ENCODE peak calls at places on chromosomes 6 and 20, in five cellular contexts. P is dorsolateral prefrontal cortex, W is aorta, U is ascending aorta, E is colonic mucosa. N is an unnamed sample.

GRCh38 chr6:7585287-7585930 is 4.6 kb upstream of the SNRNP48 start:
- DNase-seq in P (no peak), W (no peak), U (no peak), E (no peak), N (no peak)

GRCh38 chr6:97644353-97644752 is 361.3 kb upstream of the MMS22L start:
- DNase-seq in P (no peak), W (no peak), U (no peak), E (no peak), N (no peak)

GRCh38 chr6:136706431-136706830 is 85.8 kb downstream of the MAP3K5 start:
- DNase-seq in P (no peak), W (no peak), U (no peak), E (no peak), N (no peak)

GRCh38 chr6:35047265-35048011 is 93.7 kb downstream of the TCP11 start:
- DNase-seq in P (no peak), W (no peak), U (no peak), E (no peak), N (no peak)

GRCh38 chr6:63305278-63305677 is 14.5 kb downstream of the LGSN start:
- DNase-seq in P (no peak), W (no peak), U (no peak), E (peak), N (no peak)

GRCh38 chr6:157861814-157862213 is 38.8 kb downstream of the SNX9 start:
- DNase-seq in P (no peak), W (no peak), U (no peak), E (no peak), N (no peak)

GRCh38 chr6:10687582-10687981 is 6.8 kb downstream of the C6orf52 start:
- DNase-seq in P (no peak), W (no peak), U (no peak), E (no peak), N (no peak)

GRCh38 chr6:33756211-33756954 is 9.7 kb upstream of the IP6K3 start:
- DNase-seq in P (no peak), W (no peak), U (no peak), E (no peak), N (no peak)

GRCh38 chr6:102853249-102853955 is 1459.9 kb downstream of the GRIK2 start:
- DNase-seq in P (no peak), W (no peak), U (no peak), E (no peak), N (no peak)

GRCh38 chr20:51326241-51326819 is 216.2 kb downstream of the NFATC2 start:
- DNase-seq in P (no peak), W (no peak), U (no peak), E (peak), N (no peak)

GRCh38 chr6:72619883-72620696 is 1.8 kb upstream of the KCNQ5 start:
- DNase-seq in P (peak), W (peak), U (no peak), E (peak), N (no peak)

GRCh38 chr6:118551673-118552063 is 3.6 kb downstream of the PLN start:
- DNase-seq in P (no peak), W (no peak), U (no peak), E (no peak), N (no peak)

GRCh38 chr20:57878803-57879424 is 169.1 kb upstream of the PMEPA1 start:
- DNase-seq in P (no peak), W (no peak), U (no peak), E (no peak), N (no peak)

GRCh38 chr6:30130887-30131862 is 4.8 kb upstream of the TRIM40 start:
- DNase-seq in P (peak), W (peak), U (no peak), E (peak), N (peak)
- H3K27ac ChIP-seq in P (no peak), W (no peak), U (no peak), E (peak), N (no peak)

DNA sequence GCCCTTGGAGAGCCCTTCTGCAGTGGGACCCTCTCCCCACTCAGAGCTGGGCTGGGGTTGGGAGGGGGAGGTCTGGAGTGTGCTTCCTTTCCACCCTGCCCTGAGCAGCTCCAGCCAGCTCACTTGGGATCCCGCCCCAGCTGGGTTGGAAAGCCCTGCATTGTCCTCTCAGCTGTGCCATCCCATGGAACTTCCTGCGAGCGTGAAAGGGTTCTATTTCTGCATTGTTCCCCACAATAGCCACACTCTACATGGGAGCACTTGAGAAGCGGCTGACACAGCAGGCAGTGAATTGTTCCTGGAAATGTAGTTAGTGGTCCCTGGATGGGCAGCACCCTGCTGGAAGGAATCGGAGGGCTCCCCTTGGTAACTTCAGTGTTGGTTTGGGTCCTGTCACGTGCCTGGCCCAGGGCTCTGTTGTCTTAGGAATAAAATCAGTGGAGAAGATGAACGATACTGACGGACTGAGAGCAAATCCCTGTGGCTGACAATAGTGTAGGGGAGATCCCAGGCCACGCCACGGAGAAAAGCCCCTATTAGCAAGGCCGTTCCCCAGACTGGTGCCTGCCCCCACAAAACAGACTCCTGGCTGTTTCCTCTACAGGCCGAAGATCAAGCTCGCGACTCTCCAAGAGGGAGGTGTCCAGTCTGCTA is 18.7 kb downstream of the DNMT3B start:
- DNase-seq in P (no peak), W (no peak), U (no peak), E (no peak), N (no peak)
- H3K27ac ChIP-seq in P (no peak), W (no peak), U (no peak), E (no peak), N (no peak)

GRCh38 chr20:1817577-1818211 is 77.5 kb upstream of the SIRPA start:
- DNase-seq in P (no peak), W (peak), U (no peak), E (no peak), N (no peak)
- H3K27ac ChIP-seq in P (peak), W (peak), U (peak), E (no peak), N (no peak)

DNA sequence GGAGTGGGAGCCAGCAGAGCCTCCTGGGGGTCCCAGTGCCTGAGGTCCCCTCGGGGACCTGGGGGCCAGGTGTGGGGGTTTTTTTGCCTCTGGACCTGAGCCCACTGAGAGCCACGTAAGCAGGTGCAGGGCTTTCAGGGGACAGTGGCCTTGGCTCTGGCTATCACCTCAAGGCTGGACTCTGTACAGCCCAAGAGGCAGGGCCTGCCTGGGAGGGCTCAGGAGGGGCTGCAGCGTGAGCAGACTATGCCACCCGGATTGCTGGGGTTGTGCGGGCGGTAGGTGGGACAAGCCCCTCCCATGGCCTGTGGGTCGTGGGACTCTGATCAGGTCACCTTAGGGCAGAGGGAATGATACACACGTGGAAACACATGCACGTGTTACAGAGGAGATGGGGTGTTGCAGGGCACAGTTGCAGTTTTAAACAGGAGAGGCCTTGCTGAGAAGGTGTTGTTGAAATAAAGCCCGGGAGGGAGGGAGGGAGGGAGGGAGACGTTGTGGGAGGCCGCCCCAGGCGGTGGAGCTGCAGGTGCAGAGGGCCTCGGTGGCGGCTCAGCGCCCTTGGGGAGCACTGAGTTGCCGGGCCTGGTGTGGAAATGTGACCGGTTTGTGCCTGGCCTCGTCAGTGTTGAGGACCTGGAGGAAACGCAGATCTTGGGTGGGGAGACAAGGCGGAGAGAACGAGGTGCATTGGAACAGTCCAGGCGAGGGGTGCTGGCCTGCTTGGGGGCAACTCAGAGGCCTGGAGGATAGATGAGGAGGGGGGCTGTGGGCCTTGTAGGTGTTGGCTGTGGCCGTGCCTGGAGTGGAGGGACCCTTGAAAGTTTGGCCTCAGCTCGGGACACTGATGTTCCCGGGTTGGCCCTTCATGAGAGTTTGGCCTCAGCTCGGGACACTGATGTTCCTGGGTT is 2.3 kb downstream of the TCEA2 start:
- DNase-seq in P (no peak), W (no peak), U (no peak), E (no peak), N (no peak)
- H3K27ac ChIP-seq in P (no peak), W (no peak), U (no peak), E (no peak), N (no peak)

N was measured in epithelial cell of prostate.